ENCODE peak calls at places on chromosomes 11 and 22, in ten cellular contexts. W, X, G, J, F, A, S, Q, L and P are unnamed samples.

GRCh38 chr11:6111635-6112034 is 4.2 kb downstream of the OR56B4 start:
- ATAC-seq in W (no peak), X (peak), G (no peak), J (no peak), F (no peak), A (no peak), S (no peak), Q (no peak), L (no peak), P (no peak)

GRCh38 chr11:128156486-128156885 is 430.9 kb downstream of the ETS1 start:
- ATAC-seq in W (no peak), X (no peak), G (peak), J (no peak), F (no peak), A (no peak), S (no peak), Q (no peak), L (no peak), P (no peak)

GRCh38 chr11:97060184-97060583 is 670.4 kb downstream of the JRKL start:
- ATAC-seq in W (no peak), X (no peak), G (no peak), J (no peak), F (no peak), A (no peak), S (no peak), Q (no peak), L (no peak), P (no peak)

GRCh38 chr22:24207264-24208011 is 26.2 kb downstream of the SUSD2 start:
- ATAC-seq in W (no peak), X (no peak), G (no peak), J (no peak), F (no peak), A (peak), S (no peak), Q (peak), L (no peak), P (peak)

GRCh38 chr11:66327171-66328035 is 8.8 kb downstream of the RIN1 start:
- ATAC-seq in W (no peak), X (peak), G (peak), J (no peak), F (no peak), A (peak), S (no peak), Q (peak), L (no peak), P (peak)

GRCh38 chr11:64915366-64915887 is 1.6 kb downstream of the ATG2A start:
- ATAC-seq in W (no peak), X (no peak), G (no peak), J (no peak), F (no peak), A (no peak), S (no peak), Q (no peak), L (no peak), P (no peak)

GRCh38 chr22:19193879-19194278 is 15.3 kb upstream of the SLC25A1 start:
- ATAC-seq in W (no peak), X (no peak), G (no peak), J (no peak), F (no peak), A (no peak), S (no peak), Q (no peak), L (no peak), P (no peak)

GRCh38 chr22:24465566-24465965 is 29.6 kb upstream of the UPB1 start:
- ATAC-seq in W (peak), X (no peak), G (no peak), J (no peak), F (peak), A (no peak), S (no peak), Q (peak), L (no peak), P (peak)

GRCh38 chr11:59012106-59012941 is 73.0 kb downstream of the GLYATL1 start:
- ATAC-seq in W (no peak), X (no peak), G (no peak), J (no peak), F (no peak), A (no peak), S (no peak), Q (no peak), L (no peak), P (no peak)

GRCh38 chr11:890794-891600 is 19.6 kb downstream of the CHID1 start:
- ATAC-seq in W (no peak), X (no peak), G (no peak), J (no peak), F (no peak), A (no peak), S (no peak), Q (no peak), L (no peak), P (no peak)

GRCh38 chr22:36165161-36165560 is 4.6 kb upstream of the APOL3 start:
- ATAC-seq in W (no peak), X (no peak), G (no peak), J (no peak), F (no peak), A (no peak), S (no peak), Q (no peak), L (no peak), P (no peak)

GRCh38 chr11:120622189-120622912 is 110.8 kb downstream of the GRIK4 start:
- ATAC-seq in W (no peak), X (peak), G (no peak), J (no peak), F (no peak), A (no peak), S (no peak), Q (peak), L (no peak), P (no peak)

GRCh38 chr11:133149698-133150097 is 382.6 kb downstream of the OPCML start:
- ATAC-seq in W (no peak), X (no peak), G (no peak), J (no peak), F (no peak), A (peak), S (no peak), Q (peak), L (no peak), P (no peak)

GRCh38 chr11:45472713-45473317 is 186.7 kb upstream of the SYT13 start:
- ATAC-seq in W (no peak), X (no peak), G (no peak), J (no peak), F (no peak), A (no peak), S (no peak), Q (no peak), L (no peak), P (no peak)

GRCh38 chr11:32331792-32332191 is 103.5 kb downstream of the WT1 start:
- ATAC-seq in W (no peak), X (no peak), G (no peak), J (no peak), F (peak), A (no peak), S (no peak), Q (no peak), L (no peak), P (no peak)

GRCh38 chr22:48444320-48445112 is 1383.2 kb downstream of the BRD1 start:
- ATAC-seq in W (no peak), X (no peak), G (no peak), J (no peak), F (no peak), A (no peak), S (no peak), Q (no peak), L (no peak), P (no peak)

GRCh38 chr11:124454552-124454951 is 9.1 kb upstream of the OR8B8 start:
- ATAC-seq in W (no peak), X (no peak), G (no peak), J (no peak), F (no peak), A (no peak), S (no peak), Q (no peak), L (no peak), P (no peak)

GRCh38 chr11:70352601-70353000 is 45.7 kb upstream of the CTTN start:
- ATAC-seq in W (no peak), X (no peak), G (no peak), J (no peak), F (no peak), A (peak), S (no peak), Q (peak), L (peak), P (no peak)

GRCh38 chr11:69983897-69984438 is 94.1 kb upstream of the ANO1 start:
- ATAC-seq in W (no peak), X (no peak), G (no peak), J (no peak), F (no peak), A (no peak), S (no peak), Q (no peak), L (no peak), P (no peak)

GRCh38 chr11:126645206-126645605 is 289.7 kb downstream of the ST3GAL4 start:
- ATAC-seq in W (no peak), X (no peak), G (no peak), J (no peak), F (no peak), A (no peak), S (no peak), Q (no peak), L (no peak), P (peak)

GRCh38 chr11:127017482-127017881 is 16.9 kb upstream of the KIRREL3 start:
- ATAC-seq in W (no peak), X (no peak), G (peak), J (no peak), F (no peak), A (peak), S (no peak), Q (peak), L (no peak), P (peak)

GRCh38 chr11:119459293-119459976 is 36.5 kb upstream of the THY1 start:
- ATAC-seq in W (no peak), X (no peak), G (no peak), J (no peak), F (no peak), A (no peak), S (no peak), Q (no peak), L (no peak), P (no peak)

GRCh38 chr22:21594865-21595452 is 27.4 kb downstream of the UBE2L3 start:
- ATAC-seq in W (no peak), X (no peak), G (no peak), J (no peak), F (no peak), A (no peak), S (no peak), Q (peak), L (no peak), P (no peak)

GRCh38 chr11:86558841-86559240 is 113.6 kb downstream of the ME3 start:
- ATAC-seq in W (no peak), X (no peak), G (no peak), J (no peak), F (no peak), A (no peak), S (no peak), Q (no peak), L (no peak), P (no peak)

GRCh38 chr11:7833527-7833926 is 36.8 kb upstream of the OR5P2 start:
- ATAC-seq in W (no peak), X (no peak), G (no peak), J (no peak), F (no peak), A (no peak), S (no peak), Q (no peak), L (no peak), P (no peak)

GRCh38 chr11:8265681-8266241 is 2.1 kb upstream of the LMO1 start:
- ATAC-seq in W (no peak), X (no peak), G (no peak), J (no peak), F (no peak), A (no peak), S (no peak), Q (no peak), L (no peak), P (peak)

GRCh38 chr11:130407978-130408377 is 20.4 kb downstream of the ADAMTS8 start:
- ATAC-seq in W (no peak), X (no peak), G (peak), J (no peak), F (no peak), A (no peak), S (no peak), Q (peak), L (no peak), P (peak)

GRCh38 chr11:111949519-111950426 is 12.6 kb downstream of the DIXDC1 start:
- ATAC-seq in W (no peak), X (no peak), G (no peak), J (no peak), F (no peak), A (no peak), S (no peak), Q (no peak), L (no peak), P (no peak)

GRCh38 chr22:30290679-30291333 is 1.5 kb upstream of the CASTOR1 start:
- ATAC-seq in W (no peak), X (peak), G (peak), J (no peak), F (no peak), A (peak), S (no peak), Q (peak), L (no peak), P (no peak)

GRCh38 chr22:39332441-39333064 is 13.1 kb upstream of the RPL3 start:
- ATAC-seq in W (peak), X (no peak), G (no peak), J (no peak), F (peak), A (no peak), S (no peak), Q (no peak), L (no peak), P (peak)

GRCh38 chr22:45069925-45070324 is 60.1 kb upstream of the PHF21B start:
- ATAC-seq in W (peak), X (no peak), G (peak), J (peak), F (peak), A (no peak), S (no peak), Q (no peak), L (no peak), P (no peak)

GRCh38 chr22:24284747-24285203 is 14.1 kb downstream of the SPECC1L start:
- ATAC-seq in W (peak), X (no peak), G (peak), J (peak), F (peak), A (no peak), S (peak), Q (peak), L (peak), P (peak)

GRCh38 chr22:50247748-50248147 is 2.9 kb upstream of the TUBGCP6 start:
- ATAC-seq in W (no peak), X (no peak), G (peak), J (no peak), F (no peak), A (no peak), S (no peak), Q (no peak), L (no peak), P (peak)

GRCh38 chr11:113400631-113401230 is 13.2 kb downstream of the ANKK1 start:
- ATAC-seq in W (no peak), X (no peak), G (no peak), J (no peak), F (no peak), A (no peak), S (no peak), Q (no peak), L (no peak), P (no peak)

GRCh38 chr11:111730031-111730430 is 36.2 kb downstream of the PPP2R1B start:
- ATAC-seq in W (no peak), X (no peak), G (no peak), J (no peak), F (no peak), A (no peak), S (no peak), Q (no peak), L (no peak), P (no peak)

GRCh38 chr22:47918276-47918928 is 1156.0 kb downstream of the TBC1D22A start:
- ATAC-seq in W (peak), X (no peak), G (no peak), J (no peak), F (peak), A (no peak), S (no peak), Q (no peak), L (peak), P (no peak)

GRCh38 chr11:118705796-118706545 is 26.5 kb upstream of the TREH start:
- ATAC-seq in W (no peak), X (no peak), G (no peak), J (no peak), F (no peak), A (no peak), S (no peak), Q (no peak), L (no peak), P (no peak)

GRCh38 chr11:8773916-8774537 is 91.4 kb downstream of the RPL27A start:
- ATAC-seq in W (no peak), X (no peak), G (peak), J (no peak), F (no peak), A (no peak), S (no peak), Q (no peak), L (no peak), P (no peak)

GRCh38 chr11:126585388-126586302 is 230.2 kb downstream of the ST3GAL4 start:
- ATAC-seq in W (no peak), X (peak), G (peak), J (no peak), F (no peak), A (peak), S (no peak), Q (peak), L (no peak), P (peak)

GRCh38 chr22:49975543-49976389 is 15.2 kb downstream of the PIM3 start:
- ATAC-seq in W (peak), X (no peak), G (peak), J (peak), F (peak), A (peak), S (no peak), Q (no peak), L (peak), P (no peak)